ENCODE peak calls at places on chromosomes 5 and 9, in four cellular contexts. B is HCT116, O is left ventricle myocardium inferior, J is astrocyte of the spinal cord. A is an unnamed sample.

GRCh38 chr9:99366183-99366582 is 144.1 kb downstream of the SEC61B start:
- DNase-seq in B (no peak), O (no peak), J (no peak), A (no peak)

GRCh38 chr5:129670944-129671343 is 77.0 kb upstream of the MINAR2 start:
- DNase-seq in B (no peak), O (no peak), J (peak), A (peak)

GRCh38 chr9:133205996-133206931 is 2.8 kb downstream of the OBP2B start:
- DNase-seq in B (no peak), O (no peak), J (no peak), A (no peak)

GRCh38 chr5:64594601-64595518 is 89.0 kb downstream of the RGS7BP start:
- DNase-seq in B (no peak), O (no peak), J (no peak), A (no peak)

GRCh38 chr5:77851229-77852067 is 75.3 kb upstream of the TBCA start:
- DNase-seq in B (no peak), O (no peak), J (no peak), A (peak)

GRCh38 chr9:71783120-71783523 is 14.8 kb upstream of the CEMIP2 start:
- DNase-seq in B (no peak), O (no peak), J (no peak), A (no peak)

GRCh38 chr5:159511570-159511969 is 181.3 kb upstream of the IL12B start:
- DNase-seq in B (no peak), O (no peak), J (peak), A (peak)

GRCh38 chr5:39648539-39649200 is 223.9 kb upstream of the DAB2 start:
- DNase-seq in B (peak), O (no peak), J (peak), A (no peak)

GRCh38 chr5:89016741-89017312 is 133.8 kb upstream of the MEF2C start:
- DNase-seq in B (no peak), O (no peak), J (no peak), A (no peak)

GRCh38 chr5:150623878-150624216 is 16.6 kb upstream of the SYNPO start:
- DNase-seq in B (no peak), O (no peak), J (no peak), A (no peak)

GRCh38 chr5:141843156-141843927 is 34.9 kb downstream of the PCDH1 start:
- DNase-seq in B (no peak), O (no peak), J (no peak), A (peak)

GRCh38 chr5:158170060-158170459 is 311.1 kb upstream of the CLINT1 start:
- DNase-seq in B (no peak), O (no peak), J (no peak), A (no peak)

GRCh38 chr5:154168395-154168794 is 22.1 kb upstream of the GALNT10 start:
- DNase-seq in B (no peak), O (no peak), J (no peak), A (peak)

GRCh38 chr5:122126177-122126701 is 3.1 kb upstream of the ZNF474 start:
- DNase-seq in B (no peak), O (no peak), J (peak), A (peak)

GRCh38 chr9:12680341-12680740 is 12.8 kb upstream of the TYRP1 start:
- DNase-seq in B (no peak), O (no peak), J (peak), A (peak)

GRCh38 chr5:125549322-125549871 is 803.0 kb upstream of the ZNF608 start:
- DNase-seq in B (no peak), O (no peak), J (peak), A (no peak)

GRCh38 chr9:34603610-34604231 is 8.2 kb downstream of the RPP25L start:
- DNase-seq in B (peak), O (peak), J (peak), A (peak)

GRCh38 chr5:135481387-135481786 is 29.2 kb upstream of the TIFAB start:
- DNase-seq in B (no peak), O (no peak), J (no peak), A (no peak)

GRCh38 chr9:128636024-128636390 is 20.6 kb downstream of the DYNC2I2 start:
- DNase-seq in B (no peak), O (peak), J (no peak), A (no peak)

GRCh38 chr9:77010527-77010926 is 8.9 kb upstream of the FOXB2 start:
- DNase-seq in B (no peak), O (no peak), J (no peak), A (no peak)

GRCh38 chr5:54470191-54470590 is 14.7 kb downstream of the HSPB3 start:
- DNase-seq in B (no peak), O (no peak), J (no peak), A (peak)

GRCh38 chr9:130854086-130854485 is 19.0 kb downstream of the ABL1 start:
- DNase-seq in B (no peak), O (no peak), J (no peak), A (no peak)

GRCh38 chr5:125316913-125317545 is 570.6 kb upstream of the ZNF608 start:
- DNase-seq in B (no peak), O (no peak), J (no peak), A (no peak)

GRCh38 chr9:81678088-81678487 is 11.3 kb downstream of the TLE1 start:
- DNase-seq in B (no peak), O (no peak), J (no peak), A (no peak)

GRCh38 chr5:14239951-14240350 is 96.8 kb downstream of the TRIO start:
- DNase-seq in B (no peak), O (no peak), J (no peak), A (no peak)

GRCh38 chr5:142864293-142865260 is 94.4 kb downstream of the ARHGAP26 start:
- DNase-seq in B (no peak), O (no peak), J (no peak), A (no peak)

GRCh38 chr5:142862585-142862984 is 92.4 kb downstream of the ARHGAP26 start:
- DNase-seq in B (no peak), O (no peak), J (no peak), A (peak)

GRCh38 chr5:142865631-142866030 is 95.5 kb downstream of the ARHGAP26 start:
- DNase-seq in B (no peak), O (no peak), J (no peak), A (no peak)

GRCh38 chr5:142861011-142861410 is 90.8 kb downstream of the ARHGAP26 start:
- DNase-seq in B (no peak), O (no peak), J (no peak), A (no peak)

DNA sequence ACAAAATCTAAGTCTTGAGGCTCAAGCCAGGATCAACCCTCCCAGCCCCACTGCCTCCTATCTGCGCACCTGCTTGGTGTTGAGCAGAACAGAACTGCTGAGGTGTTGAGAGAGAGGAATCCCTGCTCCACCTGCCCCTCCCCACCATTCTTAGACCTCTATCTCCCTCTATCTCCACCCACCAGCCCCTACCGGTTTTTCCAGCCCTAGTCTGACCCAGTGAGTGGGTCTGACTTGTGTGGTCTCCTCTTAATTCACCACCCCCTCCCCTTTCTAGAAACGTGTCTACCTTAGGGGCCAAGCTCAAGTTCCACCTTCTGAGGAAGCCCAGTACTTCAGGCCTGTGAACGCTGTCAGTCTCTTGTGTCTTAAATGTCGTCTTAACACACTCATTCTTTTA is 93.7 kb downstream of the ARHGAP26 start:
- DNase-seq in B (no peak), O (no peak), J (no peak), A (no peak)
- TF ChIP-seq CTCF in B (no peak), O (no peak), J (no peak), A (no peak)

GRCh38 chr5:61306531-61307195 is 25.4 kb upstream of the ZSWIM6 start:
- DNase-seq in B (no peak), O (no peak), J (peak), A (peak)
- H3K4me3 ChIP-seq in B (no peak), O (no peak), J (no peak), A (peak)

DNA sequence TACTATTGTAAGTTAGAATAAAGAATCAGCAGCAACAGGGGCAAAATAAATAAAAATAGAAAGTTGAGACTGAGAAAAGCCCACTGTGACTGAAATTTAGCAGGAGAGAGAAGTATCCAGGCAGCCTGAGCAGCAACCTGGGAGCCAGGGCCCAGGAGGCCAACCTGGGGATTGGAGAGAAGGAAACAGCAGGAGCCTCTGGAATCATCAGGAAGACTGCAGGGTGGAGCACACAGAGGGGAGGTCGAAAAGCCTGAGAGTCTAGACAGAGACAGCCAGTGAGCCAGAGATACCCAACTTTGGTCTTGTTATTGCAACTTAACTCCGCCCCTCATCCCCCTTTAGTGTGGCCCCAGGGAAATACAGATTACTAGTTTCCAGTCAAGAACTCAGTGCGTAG is 98.6 kb downstream of the SLC1A3 start:
- DNase-seq in B (no peak), O (no peak), J (no peak), A (no peak)
- TF ChIP-seq CTCF in B (no peak), O (no peak), J (no peak), A (no peak)

GRCh38 chr5:6715758-6716633 is 2.8 kb downstream of the TENT4A start:
- DNase-seq in B (no peak), O (no peak), J (no peak), A (no peak)
- H3K4me3 ChIP-seq in B (peak), O (peak), J (peak), A (peak)

DNA sequence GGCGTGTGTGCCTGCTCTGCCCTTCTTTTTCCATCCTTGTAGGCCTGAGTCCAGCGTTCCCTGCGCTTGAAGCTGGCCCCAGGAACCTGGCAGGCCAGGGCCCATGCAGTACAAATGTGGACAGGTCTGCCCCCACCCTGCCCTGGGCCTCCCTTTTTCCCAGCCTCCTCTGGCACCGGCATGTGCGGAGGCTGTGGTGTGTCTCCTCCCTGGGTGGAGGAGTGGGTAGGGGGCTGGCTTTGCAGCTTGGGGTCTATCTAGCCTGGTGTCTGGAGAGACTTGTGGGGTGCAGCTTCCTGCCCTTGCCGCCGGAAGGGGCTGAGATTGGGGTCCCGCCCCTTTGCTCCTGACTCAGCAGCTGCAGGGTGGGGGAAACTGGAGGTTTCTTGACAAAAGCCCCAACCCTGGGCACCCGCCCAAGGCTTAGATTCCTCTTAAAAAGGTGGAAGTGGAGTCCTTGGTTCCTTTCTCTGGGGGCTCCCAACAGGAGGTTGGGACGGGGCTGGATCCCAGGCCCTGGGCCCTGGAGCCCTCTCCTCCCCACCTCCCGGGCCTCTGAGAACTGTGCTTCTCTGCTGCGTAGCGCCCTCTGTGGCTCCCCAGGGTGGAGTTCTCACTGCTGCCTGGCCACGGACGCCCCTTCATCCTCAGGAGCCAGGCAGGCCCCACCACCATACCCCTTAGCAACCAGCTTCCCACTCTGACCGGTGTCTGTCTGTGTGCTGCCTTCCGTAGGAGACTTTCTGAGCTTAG is 18.0 kb downstream of the RXRA start:
- DNase-seq in B (no peak), O (peak), J (peak), A (peak)
- TF ChIP-seq CTCF in B (no peak), O (no peak), J (peak), A (peak)

GRCh38 chr9:21684831-21685362 is 117.5 kb upstream of the MTAP start:
- DNase-seq in B (peak), O (no peak), J (peak), A (peak)
- H3K4me3 ChIP-seq in B (peak), O (no peak), J (no peak), A (no peak)